ENCODE peak calls at places on chromosomes 12 and 14, in eight cellular contexts. One of them, this sample, is unnamed.

GRCh38 chr14:79511146-79511545 is 700.2 kb downstream of the DIO2 start:
- DNase-seq in pons: no peak
- DNase-seq in T-helper 17 cell: no peak
- DNase-seq in non-pigmented ciliary epithelial cell: no peak
- DNase-seq in HEK293T: no peak
- DNase-seq in endothelial cell of umbilical vein: no peak
- DNase-seq in AG04450: no peak
- DNase-seq in amygdala: no peak
- DNase-seq in this sample: no peak

GRCh38 chr12:104166465-104166864 is 28.5 kb upstream of the NFYB start:
- DNase-seq in AG04450: peak; percentile 49
- DNase-seq in T-helper 17 cell: no peak
- DNase-seq in non-pigmented ciliary epithelial cell: no peak
- DNase-seq in amygdala: no peak
- DNase-seq in pons: no peak
- DNase-seq in endothelial cell of umbilical vein: no peak
- DNase-seq in HEK293T: no peak
- DNase-seq in this sample: no peak

GRCh38 chr12:34599530-34600513 is 577.5 kb downstream of the ALG10 start:
- DNase-seq in HEK293T: peak; percentile 0
- DNase-seq in amygdala: no peak
- DNase-seq in non-pigmented ciliary epithelial cell: no peak
- DNase-seq in endothelial cell of umbilical vein: no peak
- DNase-seq in AG04450: no peak
- DNase-seq in T-helper 17 cell: no peak
- DNase-seq in pons: no peak
- DNase-seq in this sample: no peak

GRCh38 chr14:100130471-100130870 is 29.0 kb downstream of the DEGS2 start:
- DNase-seq in non-pigmented ciliary epithelial cell: no peak
- DNase-seq in endothelial cell of umbilical vein: no peak
- DNase-seq in pons: no peak
- DNase-seq in HEK293T: no peak
- DNase-seq in T-helper 17 cell: no peak
- DNase-seq in amygdala: no peak
- DNase-seq in AG04450: no peak
- DNase-seq in this sample: no peak

GRCh38 chr14:100287202-100287997 is 18.8 kb downstream of the SLC25A29 start:
- DNase-seq in AG04450: no peak
- DNase-seq in pons: no peak
- DNase-seq in HEK293T: no peak
- DNase-seq in T-helper 17 cell: no peak
- DNase-seq in non-pigmented ciliary epithelial cell: no peak
- DNase-seq in amygdala: no peak
- DNase-seq in endothelial cell of umbilical vein: no peak
- DNase-seq in this sample: no peak

GRCh38 chr12:76422154-76422877 is 74.1 kb upstream of the BBS10 start:
- DNase-seq in non-pigmented ciliary epithelial cell: no peak
- DNase-seq in pons: peak; percentile 24
- DNase-seq in amygdala: no peak
- DNase-seq in T-helper 17 cell: no peak
- DNase-seq in AG04450: no peak
- DNase-seq in HEK293T: peak; percentile 9
- DNase-seq in endothelial cell of umbilical vein: no peak
- DNase-seq in this sample: no peak

GRCh38 chr14:38505221-38506095 is 249.6 kb upstream of the CLEC14A start:
- DNase-seq in endothelial cell of umbilical vein: peak; percentile 72
- DNase-seq in non-pigmented ciliary epithelial cell: no peak
- DNase-seq in pons: no peak
- DNase-seq in amygdala: no peak
- DNase-seq in HEK293T: no peak
- DNase-seq in T-helper 17 cell: no peak
- DNase-seq in AG04450: peak; percentile 15
- DNase-seq in this sample: no peak

GRCh38 chr14:43872222-43872621 is 634.9 kb downstream of the FSCB start:
- DNase-seq in HEK293T: no peak
- DNase-seq in T-helper 17 cell: no peak
- DNase-seq in non-pigmented ciliary epithelial cell: no peak
- DNase-seq in AG04450: no peak
- DNase-seq in pons: no peak
- DNase-seq in endothelial cell of umbilical vein: no peak
- DNase-seq in amygdala: no peak
- DNase-seq in this sample: no peak

GRCh38 chr12:94563261-94563660 is 87.1 kb downstream of the TMCC3 start:
- DNase-seq in HEK293T: no peak
- DNase-seq in endothelial cell of umbilical vein: no peak
- DNase-seq in AG04450: no peak
- DNase-seq in non-pigmented ciliary epithelial cell: no peak
- DNase-seq in pons: no peak
- DNase-seq in T-helper 17 cell: no peak
- DNase-seq in amygdala: no peak
- DNase-seq in this sample: no peak

GRCh38 chr14:104724981-104725771 is 1.1 kb downstream of the ADSS1 start:
- DNase-seq in AG04450: no peak
- DNase-seq in pons: peak; percentile 55
- DNase-seq in T-helper 17 cell: no peak
- DNase-seq in non-pigmented ciliary epithelial cell: no peak
- DNase-seq in amygdala: no peak
- DNase-seq in HEK293T: no peak
- DNase-seq in endothelial cell of umbilical vein: no peak
- DNase-seq in this sample: peak; percentile 83